ENCODE peak calls at places on chromosomes 12 and 14, in six cellular contexts. K is mesothelial cell of epicardium, Y is endodermal cell, S is mucosa of gallbladder, W is fibroblast of the aortic adventitia, F is amygdala. Z is an unnamed sample.

GRCh38 chr14:80446356-80446755 is 235.1 kb upstream of the DIO2 start:
- DNase-seq in K (no peak), Y (no peak), S (no peak), W (peak; percentile 13), F (no peak), Z (no peak)

GRCh38 chr12:91111366-91112321 is at the start of gene LUM:
- DNase-seq in K (no peak), Y (peak; percentile 68), S (peak; percentile 20), W (peak; percentile 64), F (no peak), Z (no peak)

GRCh38 chr12:63867026-63867425 is 22.5 kb downstream of the SRGAP1 start:
- DNase-seq in K (no peak), Y (no peak), S (no peak), W (no peak), F (no peak), Z (no peak)

GRCh38 chr12:46724020-46724419 is 101.8 kb downstream of the SLC38A4 start:
- DNase-seq in K (no peak), Y (no peak), S (no peak), W (peak; percentile 17), F (no peak), Z (no peak)

GRCh38 chr12:28374556-28374955 is 184.3 kb downstream of the CCDC91 start:
- DNase-seq in K (no peak), Y (no peak), S (no peak), W (peak; percentile 57), F (no peak), Z (no peak)

GRCh38 chr14:59004012-59004411 is 184.5 kb upstream of the DAAM1 start:
- DNase-seq in K (no peak), Y (no peak), S (no peak), W (peak; percentile 47), F (no peak), Z (no peak)

GRCh38 chr14:105041841-105042765 is 21.2 kb upstream of the CDCA4 start:
- DNase-seq in K (no peak), Y (no peak), S (no peak), W (peak; percentile 32), F (no peak), Z (no peak)

GRCh38 chr12:46304080-46304479 is 35.2 kb upstream of the SLC38A1 start:
- DNase-seq in K (no peak), Y (no peak), S (no peak), W (peak; percentile 44), F (no peak), Z (no peak)